ENCODE peak calls at places on chromosomes 12 and 14, in eight cellular contexts. W is GM12865, U is HepG2, O is K562, M is hepatocyte, J is lung, A is tibial nerve, N is cardiac muscle cell. X is an unnamed sample.

GRCh38 chr14:56342419-56342901 is 224.2 kb downstream of the PELI2 start:
- DNase-seq in W (peak; percentile 27), U (no peak), O (no peak), M (no peak), J (no peak), A (no peak), N (no peak), X (peak; percentile 67)

GRCh38 chr12:105951732-105952131 is 187.0 kb downstream of the NUAK1 start:
- DNase-seq in W (no peak), U (no peak), O (no peak), M (no peak), J (no peak), A (no peak), N (no peak), X (no peak)

GRCh38 chr12:106766393-106766826 is 8.1 kb upstream of the RIC8B start:
- DNase-seq in W (no peak), U (no peak), O (no peak), M (no peak), J (peak; percentile 65), A (peak; percentile 61), N (no peak), X (no peak)

GRCh38 chr12:98572010-98572409 is 21.5 kb upstream of the SLC25A3 start:
- DNase-seq in W (no peak), U (peak; percentile 35), O (peak; percentile 40), M (no peak), J (no peak), A (no peak), N (peak; percentile 10), X (no peak)

GRCh38 chr12:1047898-1048660 is 57.1 kb downstream of the ERC1 start:
- DNase-seq in W (no peak), U (no peak), O (no peak), M (no peak), J (no peak), A (no peak), N (no peak), X (peak; percentile 38)

GRCh38 chr14:48086516-48086915 is 411.1 kb upstream of the MDGA2 start:
- DNase-seq in W (no peak), U (no peak), O (no peak), M (no peak), J (no peak), A (no peak), N (no peak), X (no peak)

GRCh38 chr14:94823556-94824341 is 53.8 kb upstream of the GSC start:
- DNase-seq in W (no peak), U (peak; percentile 65), O (peak; percentile 10), M (no peak), J (no peak), A (no peak), N (no peak), X (peak; percentile 19)

GRCh38 chr14:64761441-64762043 is 57.3 kb downstream of the PLEKHG3 start:
- DNase-seq in W (no peak), U (no peak), O (no peak), M (peak; percentile 28), J (no peak), A (no peak), N (no peak), X (no peak)

GRCh38 chr14:99667821-99668220 is 16.3 kb upstream of the CYP46A1 start:
- DNase-seq in W (peak; percentile 26), U (no peak), O (no peak), M (no peak), J (no peak), A (no peak), N (no peak), X (no peak)

GRCh38 chr12:106082216-106083175 is 56.3 kb downstream of the NUAK1 start:
- DNase-seq in W (no peak), U (no peak), O (no peak), M (no peak), J (no peak), A (no peak), N (no peak), X (no peak)

GRCh38 chr12:8077207-8077606 is 4.9 kb upstream of the NECAP1 start:
- DNase-seq in W (no peak), U (no peak), O (no peak), M (no peak), J (no peak), A (no peak), N (no peak), X (peak; percentile 42)

GRCh38 chr12:102883204-102883799 is 33.7 kb downstream of the PAH start:
- DNase-seq in W (peak; percentile 39), U (peak; percentile 48), O (peak; percentile 61), M (peak; percentile 80), J (peak; percentile 49), A (peak; percentile 29), N (peak; percentile 73), X (peak; percentile 43)

GRCh38 chr12:117819160-117819559 is 149.6 kb downstream of the KSR2 start:
- DNase-seq in W (no peak), U (no peak), O (no peak), M (no peak), J (no peak), A (no peak), N (no peak), X (no peak)

GRCh38 chr12:102059343-102059742 is 2.4 kb downstream of the WASHC3 start:
- DNase-seq in W (peak; percentile 36), U (peak; percentile 89), O (no peak), M (no peak), J (no peak), A (no peak), N (no peak), X (no peak)

GRCh38 chr14:53055003-53055402 is 98.1 kb downstream of the DDHD1 start:
- DNase-seq in W (peak; percentile 55), U (peak; percentile 38), O (peak; percentile 32), M (peak; percentile 55), J (no peak), A (no peak), N (peak; percentile 58), X (peak; percentile 64)

GRCh38 chr14:95507701-95508103 is 8.7 kb downstream of the SYNE3 start:
- DNase-seq in W (peak; percentile 74), U (no peak), O (no peak), M (no peak), J (no peak), A (no peak), N (no peak), X (peak; percentile 77)

GRCh38 chr12:117151195-117152031 is 38.9 kb downstream of the FBXO21 start:
- DNase-seq in W (no peak), U (peak; percentile 39), O (peak; percentile 84), M (peak; percentile 77), J (peak; percentile 51), A (peak; percentile 55), N (peak; percentile 84), X (peak; percentile 51)

GRCh38 chr12:131735863-131736806 is 25.2 kb downstream of the SFSWAP start:
- DNase-seq in W (no peak), U (no peak), O (no peak), M (no peak), J (no peak), A (no peak), N (no peak), X (peak; percentile 48)

GRCh38 chr14:51828017-51828797 is 32.2 kb upstream of the GNG2 start:
- DNase-seq in W (peak; percentile 77), U (no peak), O (no peak), M (peak; percentile 17), J (no peak), A (no peak), N (no peak), X (peak; percentile 61)

GRCh38 chr12:9115731-9116689 is at the start of gene A2M:
- DNase-seq in W (no peak), U (peak; percentile 95), O (no peak), M (peak; percentile 19), J (no peak), A (no peak), N (peak; percentile 47), X (peak; percentile 5)

GRCh38 chr12:125403145-125403789 is 338.0 kb downstream of the AACS start:
- DNase-seq in W (peak; percentile 47), U (peak; percentile 34), O (peak; percentile 56), M (peak; percentile 50), J (no peak), A (no peak), N (peak; percentile 64), X (peak; percentile 3)

GRCh38 chr12:52585951-52586350 is 12.3 kb upstream of the KRT74 start:
- DNase-seq in W (no peak), U (no peak), O (no peak), M (no peak), J (no peak), A (no peak), N (no peak), X (no peak)

GRCh38 chr14:50804181-50804721 is 26.7 kb downstream of the NIN start:
- DNase-seq in W (no peak), U (no peak), O (no peak), M (no peak), J (no peak), A (no peak), N (no peak), X (peak; percentile 85)

GRCh38 chr12:92784795-92785562 is 82.2 kb downstream of the PLEKHG7 start:
- DNase-seq in W (peak; percentile 84), U (peak; percentile 85), O (peak; percentile 72), M (peak; percentile 82), J (no peak), A (no peak), N (peak; percentile 89), X (peak; percentile 65)

GRCh38 chr12:113385282-113385882 is 18.3 kb downstream of the SDS start:
- DNase-seq in W (peak; percentile 49), U (no peak), O (no peak), M (no peak), J (no peak), A (no peak), N (no peak), X (no peak)

GRCh38 chr12:95944108-95944704 is 1.1 kb downstream of the AMDHD1 start:
- DNase-seq in W (no peak), U (no peak), O (no peak), M (no peak), J (no peak), A (no peak), N (no peak), X (no peak)
- H3K4me3 ChIP-seq in W (no peak overlapping the region), U (peak overlapping the region; percentile 86), O (no peak overlapping the region), M (no peak overlapping the region), J (no peak overlapping the region), A (no peak overlapping the region), N (no peak overlapping the region), X (no peak overlapping the region)

DNA sequence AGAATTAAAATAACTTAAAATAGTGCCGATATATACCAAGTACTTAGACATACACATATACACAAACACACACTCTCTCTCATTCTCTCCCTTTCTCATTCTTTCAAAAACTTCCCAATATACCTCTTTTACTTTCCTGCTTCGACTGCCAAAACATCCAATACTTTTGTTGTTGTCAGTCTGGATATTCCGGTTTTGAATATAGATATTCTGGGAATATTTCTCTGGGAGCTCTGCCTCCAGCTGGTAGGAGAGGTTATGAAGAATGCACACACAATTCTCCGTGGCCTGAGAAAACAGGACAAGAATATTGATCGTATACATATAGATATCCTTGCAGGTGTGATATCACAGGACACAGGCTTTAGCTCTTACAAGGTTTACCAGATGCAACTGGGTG is 66.6 kb upstream of the YARS2 start:
- DNase-seq in W (no peak), U (no peak), O (no peak), M (no peak), J (no peak), A (no peak), N (no peak), X (no peak)
- TF ChIP-seq CTCF in W (no peak), U (no peak), O (no peak), M (no peak), J (no peak), A (no peak), N (no peak), X (no peak)

GRCh38 chr12:57934804-57935203 is 6.6 kb upstream of the ATP23 start:
- DNase-seq in W (no peak), U (no peak), O (no peak), M (no peak), J (no peak), A (no peak), N (no peak), X (no peak)
- H3K4me3 ChIP-seq in W (peak overlapping the region; percentile 68), U (no peak overlapping the region), O (peak overlapping the region; percentile 50), M (no peak overlapping the region), J (no peak overlapping the region), A (no peak overlapping the region), N (no peak overlapping the region), X (no peak overlapping the region)

GRCh38 chr12:76055393-76055792 is 23.8 kb upstream of the PHLDA1 start:
- DNase-seq in W (no peak), U (no peak), O (no peak), M (no peak), J (no peak), A (no peak), N (no peak), X (no peak)
- TF ChIP-seq CTCF in W (no peak), U (no peak), O (no peak), M (no peak), J (no peak), A (no peak), N (no peak), X (no peak)